ENCODE peak calls at places on chromosomes 5 and 9, in five cellular contexts. O is neuronal stem cell; F is left ventricle myocardium inferior; B is RWPE1; Y is CD4-positive, CD25-positive, alpha-beta regulatory T cell. E is an unnamed sample.

GRCh38 chr9:98255064-98255577 is 328 bp downstream of the TBC1D2 start:
- DNase-seq in O (no peak), B (peak), F (no peak), Y (no peak), E (no peak)

GRCh38 chr9:94687451-94687850 is 39.0 kb upstream of the AOPEP start:
- DNase-seq in B (no peak), Y (no peak), O (no peak), F (no peak), E (peak)

GRCh38 chr5:136062563-136063274 is 33.9 kb downstream of the TGFBI start:
- DNase-seq in O (no peak), Y (peak), B (peak), F (no peak), E (peak)

GRCh38 chr9:124531115-124531514 is 23.9 kb upstream of the NR5A1 start:
- DNase-seq in F (no peak), Y (no peak), O (no peak), B (no peak), E (no peak)

GRCh38 chr9:32348289-32348688 is 36.2 kb upstream of the ACO1 start:
- DNase-seq in Y (no peak), F (no peak), B (no peak), O (no peak), E (no peak)

GRCh38 chr5:61055434-61056006 is 106.7 kb downstream of the SMIM15 start:
- DNase-seq in F (no peak), Y (peak), O (peak), B (peak), E (no peak)

GRCh38 chr5:43227655-43228054 is 35.6 kb downstream of the NIM1K start:
- DNase-seq in Y (no peak), F (no peak), O (no peak), B (peak), E (no peak)

GRCh38 chr9:136058801-136059302 is 36.2 kb downstream of the NACC2 start:
- DNase-seq in B (no peak), Y (no peak), O (no peak), F (no peak), E (peak)

GRCh38 chr5:1477341-1477740 is 32.1 kb upstream of the SLC6A3 start:
- DNase-seq in Y (no peak), B (no peak), O (no peak), F (peak), E (peak)

GRCh38 chr9:23555849-23556248 is 270.2 kb downstream of the ELAVL2 start:
- DNase-seq in F (no peak), Y (no peak), O (no peak), B (no peak), E (no peak)

GRCh38 chr5:54357371-54358058 is 47.1 kb upstream of the ARL15 start:
- DNase-seq in O (no peak), F (no peak), Y (no peak), B (no peak), E (no peak)

GRCh38 chr5:27906911-27907590 is 868.7 kb upstream of the CDH9 start:
- DNase-seq in F (no peak), B (peak), O (no peak), Y (no peak), E (no peak)

GRCh38 chr5:139215176-139215975 is 17.2 kb upstream of the SIL1 start:
- DNase-seq in F (no peak), B (no peak), O (no peak), Y (no peak), E (no peak)

GRCh38 chr5:148459669-148460068 is 75.9 kb downstream of the FBXO38 start:
- DNase-seq in O (no peak), Y (no peak), B (no peak), F (no peak), E (no peak)

GRCh38 chr5:68898961-68899471 is 194.8 kb upstream of the SLC30A5 start:
- DNase-seq in Y (no peak), B (peak), F (no peak), O (no peak), E (no peak)

GRCh38 chr9:16413509-16414016 is 456.9 kb downstream of the BNC2 start:
- DNase-seq in B (no peak), F (no peak), Y (no peak), O (no peak), E (no peak)

GRCh38 chr5:106730912-106731311 is 939.8 kb downstream of the EFNA5 start:
- DNase-seq in B (peak), F (no peak), O (no peak), Y (no peak), E (no peak)

GRCh38 chr5:2865856-2866546 is 114.5 kb upstream of the IRX2 start:
- DNase-seq in O (no peak), Y (no peak), F (no peak), B (no peak), E (no peak)

GRCh38 chr5:95281211-95281610 is 3.7 kb downstream of the MCTP1 start:
- DNase-seq in F (no peak), B (peak), O (no peak), Y (no peak), E (no peak)

GRCh38 chr9:23492126-23493002 is 333.7 kb downstream of the ELAVL2 start:
- DNase-seq in O (peak), F (no peak), B (peak), Y (no peak), E (no peak)

GRCh38 chr5:81428866-81429265 is 34.9 kb upstream of the ACOT12 start:
- DNase-seq in O (no peak), F (no peak), B (no peak), Y (no peak), E (no peak)

GRCh38 chr5:168969341-168969863 is 331.5 kb downstream of the SLIT3 start:
- DNase-seq in F (no peak), O (no peak), B (no peak), Y (no peak), E (no peak)

GRCh38 chr5:93576994-93577575 is 3.9 kb downstream of the NR2F1-AS1 start:
- DNase-seq in B (no peak), O (no peak), F (no peak), Y (no peak), E (no peak)

GRCh38 chr5:16889203-16889971 is 46.7 kb downstream of the MYO10 start:
- DNase-seq in O (no peak), B (no peak), F (no peak), Y (no peak), E (no peak)

GRCh38 chr5:159497221-159497620 is 166.9 kb upstream of the IL12B start:
- DNase-seq in F (no peak), Y (no peak), O (no peak), B (no peak), E (no peak)

GRCh38 chr5:79956173-79956670 is 34.8 kb downstream of the MTX3 start:
- DNase-seq in O (no peak), B (peak), Y (no peak), F (no peak), E (no peak)

GRCh38 chr5:151147033-151147432 is 10.5 kb downstream of the ANXA6 start:
- DNase-seq in B (no peak), Y (no peak), F (no peak), O (no peak), E (no peak)

GRCh38 chr5:178330791-178331404 is 98.3 kb upstream of the PHYKPL start:
- DNase-seq in F (no peak), O (no peak), B (no peak), Y (no peak), E (peak)

GRCh38 chr9:121399883-121400607 is 30.0 kb upstream of the STOM start:
- DNase-seq in O (peak), Y (peak), F (no peak), B (peak), E (no peak)

GRCh38 chr5:158560170-158560569 is 539.5 kb downstream of the EBF1 start:
- DNase-seq in O (no peak), F (peak), Y (no peak), B (peak), E (no peak)

GRCh38 chr5:122751293-122751753 is 23.6 kb upstream of the SNX2 start:
- DNase-seq in F (no peak), Y (no peak), O (no peak), B (peak), E (no peak)

GRCh38 chr5:160311491-160312138 is 749 bp downstream of the CCNJL start:
- DNase-seq in F (peak), B (no peak), O (no peak), Y (no peak), E (peak)

GRCh38 chr5:137096149-137097103 is 402.7 kb downstream of the SPOCK1 start:
- DNase-seq in F (no peak), O (no peak), Y (no peak), B (peak), E (no peak)

GRCh38 chr9:81824802-81825770 is 103.1 kb upstream of the SPATA31D4 start:
- DNase-seq in B (peak), Y (no peak), O (no peak), F (no peak), E (no peak)

GRCh38 chr9:81825831-81826540 is 102.2 kb upstream of the SPATA31D4 start:
- DNase-seq in F (no peak), B (peak), O (no peak), Y (no peak), E (no peak)

GRCh38 chr9:81827616-81828296 is 100.5 kb upstream of the SPATA31D4 start:
- DNase-seq in B (no peak), Y (no peak), F (no peak), O (no peak), E (no peak)

GRCh38 chr9:81823672-81824554 is 104.3 kb upstream of the SPATA31D4 start:
- DNase-seq in O (no peak), F (no peak), B (no peak), Y (no peak), E (no peak)

DNA sequence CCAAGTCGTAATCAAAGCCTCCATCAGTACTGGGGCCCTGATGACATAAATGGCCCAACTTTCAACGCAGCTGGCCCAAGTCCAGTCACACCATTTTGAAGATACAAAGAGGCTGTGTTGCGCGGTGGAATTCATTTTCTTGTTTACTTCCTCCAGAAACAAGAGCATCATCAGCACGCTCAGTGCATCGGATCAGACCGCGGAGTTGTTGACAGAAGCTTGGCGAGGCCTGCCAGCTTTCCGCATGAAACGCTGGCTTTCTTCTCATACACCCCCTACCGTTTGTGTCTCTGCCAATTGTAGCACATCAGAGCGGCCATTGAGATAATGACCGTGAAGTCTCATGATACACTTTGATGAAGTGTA is 101.7 kb upstream of the SPATA31D4 start:
- DNase-seq in B (no peak), O (no peak), F (peak), Y (no peak), E (no peak)
- H3K27ac ChIP-seq in B (no peak), O (no peak), F (no peak), Y (no peak), E (no peak)

GRCh38 chr9:126472931-126473330 is 140.8 kb upstream of the LMX1B start:
- DNase-seq in F (no peak), B (no peak), Y (no peak), O (no peak), E (no peak)
- H3K27ac ChIP-seq in F (no peak), B (no peak), Y (no peak), O (no peak), E (no peak)

GRCh38 chr5:128532127-128532526 is 5.9 kb downstream of the FBN2 start:
- DNase-seq in O (peak), Y (no peak), B (no peak), F (no peak), E (no peak)
- H3K27ac ChIP-seq in O (no peak), Y (no peak), B (no peak), F (no peak), E (no peak)

GRCh38 chr5:172177232-172177631 is 10.8 kb downstream of the STK10 start:
- DNase-seq in F (no peak), Y (no peak), O (no peak), B (no peak), E (no peak)

GRCh38 chr5:172175263-172175719 is 12.7 kb downstream of the STK10 start:
- DNase-seq in Y (peak), O (no peak), B (no peak), F (peak), E (peak)

GRCh38 chr5:172179032-172179989 is 8.7 kb downstream of the STK10 start:
- DNase-seq in F (no peak), O (no peak), Y (peak), B (no peak), E (no peak)

GRCh38 chr5:172180936-172181335 is 7.1 kb downstream of the STK10 start:
- DNase-seq in Y (peak), O (no peak), F (no peak), B (no peak), E (no peak)

GRCh38 chr5:172178301-172179031 is 9.6 kb downstream of the STK10 start:
- DNase-seq in B (no peak), F (no peak), Y (no peak), O (no peak), E (no peak)
- H3K27ac ChIP-seq in B (no peak), F (peak), Y (peak), O (no peak), E (no peak)